ENCODE peak calls at places on chromosomes 16 and 17, in four cellular contexts. G is endothelial cell of umbilical vein, C is body of pancreas, W is HFFc6. X is an unnamed sample.

GRCh38 chr17:29158515-29159275 is 21.5 kb downstream of the MYO18A start:
- DNase-seq in G (no peak), C (peak; percentile 45), W (peak; percentile 61), X (peak; percentile 59)

GRCh38 chr16:67857547-67858233 is 10.2 kb upstream of the CENPT start:
- DNase-seq in G (peak; percentile 89), C (peak; percentile 89), W (peak; percentile 98), X (peak; percentile 91)

GRCh38 chr16:14957576-14958322 is 17.1 kb upstream of the PDXDC1 start:
- DNase-seq in G (no peak), C (no peak), W (no peak), X (no peak)

GRCh38 chr17:77790143-77790829 is 168.2 kb upstream of the TNRC6C start:
- DNase-seq in G (no peak), C (no peak), W (no peak), X (no peak)

GRCh38 chr17:58060596-58061191 is 22.5 kb upstream of the DYNLL2 start:
- DNase-seq in G (peak; percentile 9), C (peak; percentile 3), W (no peak), X (no peak)

GRCh38 chr17:3034578-3034920 is 28.9 kb downstream of the OR1D5 start:
- DNase-seq in G (no peak), C (no peak), W (no peak), X (no peak)

GRCh38 chr17:55416000-55416399 is 5.6 kb downstream of the MMD start:
- DNase-seq in G (no peak), C (no peak), W (no peak), X (no peak)

GRCh38 chr16:87948119-87948545 is 3.1 kb upstream of the BANP start:
- DNase-seq in G (no peak), C (no peak), W (no peak), X (no peak)

GRCh38 chr17:28334666-28335200 is 539 bp downstream of the IFT20 start:
- DNase-seq in G (no peak), C (peak; percentile 44), W (peak; percentile 42), X (peak; percentile 14)

GRCh38 chr16:81189100-81189664 is 49.3 kb upstream of the BCO1 start:
- DNase-seq in G (no peak), C (peak; percentile 62), W (peak; percentile 35), X (no peak)

GRCh38 chr16:54957403-54957802 is 26.7 kb downstream of the IRX5 start:
- DNase-seq in G (no peak), C (peak; percentile 34), W (no peak), X (peak; percentile 81)

GRCh38 chr16:79283578-79283977 is 317.0 kb downstream of the MAF start:
- DNase-seq in G (no peak), C (no peak), W (no peak), X (no peak)

GRCh38 chr17:14050616-14051015 is 18.7 kb upstream of the COX10 start:
- DNase-seq in G (no peak), C (no peak), W (no peak), X (no peak)

GRCh38 chr17:3952186-3952585 is 12.1 kb downstream of the ATP2A3 start:
- DNase-seq in G (no peak), C (no peak), W (no peak), X (no peak)

GRCh38 chr16:30650369-30651123 is at the start of gene PRR14:
- DNase-seq in G (peak; percentile 100), C (peak; percentile 100), W (peak; percentile 99), X (peak; percentile 99)
- TF ChIP-seq CTCF in G (no peak), C (peak; percentile 46), W (peak; percentile 76), X (peak; percentile 30)

GRCh38 chr17:81451823-81452222 is 56.6 kb downstream of the BAHCC1 start:
- DNase-seq in G (no peak), C (no peak), W (no peak), X (no peak)
- TF ChIP-seq CTCF in G (no peak), C (no peak), W (no peak), X (no peak)

GRCh38 chr16:70512456-70512855 is 10.9 kb downstream of the COG4 start:
- DNase-seq in G (no peak), C (no peak), W (peak; percentile 85), X (no peak)

GRCh38 chr16:70511833-70512232 is 11.5 kb downstream of the COG4 start:
- DNase-seq in G (no peak), C (no peak), W (no peak), X (no peak)

GRCh38 chr16:70510216-70510615 is 13.1 kb downstream of the COG4 start:
- DNase-seq in G (no peak), C (no peak), W (no peak), X (no peak)

GRCh38 chr16:70508752-70509151 is 14.6 kb downstream of the COG4 start:
- DNase-seq in G (peak; percentile 78), C (no peak), W (no peak), X (no peak)
- TF ChIP-seq CTCF in G (no peak), C (no peak), W (peak; percentile 47), X (no peak)

GRCh38 chr16:19680972-19681371 is 37.1 kb downstream of the KNOP1 start:
- DNase-seq in G (no peak), C (no peak), W (no peak), X (peak; percentile 51)
- TF ChIP-seq CTCF in G (peak; percentile 7), C (no peak), W (peak; percentile 50), X (no peak)

DNA sequence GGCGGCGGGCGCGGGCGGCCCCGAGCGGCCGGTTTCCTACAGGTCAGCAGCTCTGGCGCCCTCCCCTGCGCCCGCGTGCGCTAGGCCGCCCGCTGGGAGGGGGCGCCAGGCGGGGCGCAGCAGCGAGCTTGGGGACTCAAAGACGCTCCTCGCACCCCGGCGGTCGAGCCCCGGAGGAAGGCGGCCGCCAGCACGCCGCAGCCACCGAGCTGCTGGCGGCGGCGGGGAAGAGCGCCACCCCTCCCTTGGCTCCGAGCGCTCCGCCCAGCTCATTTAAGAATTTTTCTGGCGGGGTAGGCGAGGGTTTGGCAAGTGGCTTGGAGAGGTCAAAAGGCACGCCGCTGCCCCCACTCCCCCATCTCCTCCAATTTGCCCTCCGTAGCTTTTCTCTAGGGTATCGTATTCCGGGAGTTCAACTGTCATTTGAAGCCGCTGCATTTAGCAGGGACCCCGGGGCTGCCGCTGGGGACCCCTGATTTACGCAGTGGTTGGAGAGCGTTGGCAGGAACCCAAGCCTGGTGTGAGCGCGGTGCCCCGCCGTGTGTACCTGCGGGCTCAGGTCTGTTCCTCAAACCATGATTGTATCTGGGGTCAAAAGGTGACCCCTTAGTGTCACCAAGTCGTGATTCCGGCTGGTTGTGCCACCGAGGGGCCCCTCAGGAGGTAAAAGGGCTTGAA is 59.5 kb upstream of the GSE1 start:
- DNase-seq in G (peak; percentile 20), C (peak; percentile 77), W (no peak), X (peak; percentile 68)
- TF ChIP-seq CTCF in G (peak; percentile 2), C (no peak), W (peak; percentile 72), X (no peak)

DNA sequence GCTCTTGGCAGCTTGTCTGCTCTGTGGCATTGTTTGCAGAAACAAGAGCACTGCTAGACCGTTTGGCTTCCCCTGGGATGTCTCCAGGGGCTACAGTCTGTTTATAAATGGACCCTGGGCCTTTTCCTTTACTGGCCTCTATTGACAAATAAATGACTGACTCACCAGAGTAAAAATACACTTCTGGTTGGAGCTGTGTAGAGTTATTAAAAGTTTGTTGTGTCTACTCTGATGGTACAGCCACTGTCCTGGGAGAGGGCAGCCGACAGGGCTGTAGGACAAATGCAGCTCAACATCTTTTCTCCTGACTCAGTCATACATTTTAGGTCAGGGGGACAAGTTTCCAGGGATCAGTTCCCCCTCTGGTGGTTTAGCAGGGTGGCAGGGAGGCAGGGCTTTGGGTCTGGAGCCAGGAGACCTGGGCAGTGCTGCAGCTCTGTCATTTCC is 30.0 kb downstream of the FOXL1 start:
- DNase-seq in G (no peak), C (no peak), W (no peak), X (no peak)
- TF ChIP-seq CTCF in G (no peak), C (no peak), W (peak; percentile 51), X (no peak)

X was measured in Calu3.